ENCODE peak calls at places on chromosomes 16 and 17, in four cellular contexts. One of them, this sample, is unnamed.

GRCh38 chr17:76673729-76674128 is 30.2 kb upstream of the ST6GALNAC1 start:
- DNase-seq in adrenal gland: no peak
- DNase-seq in IMR-90: no peak
- DNase-seq in A673: no peak
- DNase-seq in this sample: no peak

GRCh38 chr17:1649116-1649843 is 386 bp downstream of the RILP start:
- DNase-seq in adrenal gland: peak
- DNase-seq in IMR-90: peak
- DNase-seq in A673: peak
- DNase-seq in this sample: peak

GRCh38 chr17:9187828-9188227 is 166.5 kb downstream of the NTN1 start:
- DNase-seq in A673: no peak
- DNase-seq in adrenal gland: no peak
- DNase-seq in IMR-90: no peak
- DNase-seq in this sample: no peak

GRCh38 chr17:75181608-75182318 is 996 bp downstream of the SUMO2 start:
- DNase-seq in IMR-90: no peak
- DNase-seq in adrenal gland: no peak
- DNase-seq in A673: peak
- DNase-seq in this sample: no peak

GRCh38 chr16:53098526-53099317 is 43.9 kb downstream of the CHD9 start:
- DNase-seq in A673: peak
- DNase-seq in IMR-90: peak
- DNase-seq in adrenal gland: peak
- DNase-seq in this sample: peak

GRCh38 chr16:50627419-50627818 is 53.7 kb downstream of the SNX20 start:
- DNase-seq in A673: peak
- DNase-seq in IMR-90: no peak
- DNase-seq in adrenal gland: no peak
- DNase-seq in this sample: no peak

GRCh38 chr17:74779948-74780400 is 3.8 kb upstream of the NAT9 start:
- DNase-seq in A673: no peak
- DNase-seq in IMR-90: no peak
- DNase-seq in adrenal gland: peak
- DNase-seq in this sample: no peak

GRCh38 chr17:79803997-79804855 is 7.3 kb upstream of the CBX8 start:
- DNase-seq in A673: peak
- DNase-seq in IMR-90: no peak
- DNase-seq in adrenal gland: no peak
- DNase-seq in this sample: no peak

GRCh38 chr16:4344659-4345438 is 6.3 kb downstream of the PAM16 start:
- DNase-seq in A673: no peak
- DNase-seq in adrenal gland: peak
- DNase-seq in IMR-90: peak
- DNase-seq in this sample: no peak

GRCh38 chr17:26809033-26809432 is 484.9 kb upstream of the WSB1 start:
- DNase-seq in adrenal gland: no peak
- DNase-seq in IMR-90: peak
- DNase-seq in A673: no peak
- DNase-seq in this sample: no peak

GRCh38 chr17:79476074-79476473 is 134.8 kb downstream of the RBFOX3 start:
- DNase-seq in IMR-90: no peak
- DNase-seq in A673: no peak
- DNase-seq in adrenal gland: no peak
- DNase-seq in this sample: no peak

GRCh38 chr17:50844117-50844700 is 8.8 kb downstream of the WFIKKN2 start:
- DNase-seq in IMR-90: no peak
- DNase-seq in adrenal gland: no peak
- DNase-seq in A673: no peak
- DNase-seq in this sample: no peak

GRCh38 chr16:20803561-20804214 is 2.6 kb downstream of the ERI2 start:
- DNase-seq in adrenal gland: no peak
- DNase-seq in A673: no peak
- DNase-seq in IMR-90: no peak
- DNase-seq in this sample: no peak

GRCh38 chr17:54903375-54903774 is 2.7 kb downstream of the TOM1L1 start:
- DNase-seq in adrenal gland: peak
- DNase-seq in A673: no peak
- DNase-seq in IMR-90: no peak
- DNase-seq in this sample: no peak

GRCh38 chr16:27214084-27214961 is 11.0 kb downstream of the KDM8 start:
- DNase-seq in A673: no peak
- DNase-seq in IMR-90: no peak
- DNase-seq in adrenal gland: no peak
- DNase-seq in this sample: no peak

GRCh38 chr17:412211-413015 is 59.8 kb upstream of the RPH3AL start:
- DNase-seq in adrenal gland: peak
- DNase-seq in IMR-90: peak
- DNase-seq in A673: peak
- DNase-seq in this sample: no peak

GRCh38 chr16:50585331-50585776 is 37.2 kb downstream of the NKD1 start:
- DNase-seq in A673: no peak
- DNase-seq in IMR-90: no peak
- DNase-seq in adrenal gland: peak
- DNase-seq in this sample: no peak

GRCh38 chr17:6901086-6901485 is 69.6 kb upstream of the TEKT1 start:
- DNase-seq in adrenal gland: no peak
- DNase-seq in A673: no peak
- DNase-seq in IMR-90: no peak
- DNase-seq in this sample: no peak

GRCh38 chr16:27495191-27495590 is 54.5 kb downstream of the GTF3C1 start:
- DNase-seq in A673: no peak
- DNase-seq in IMR-90: peak
- DNase-seq in adrenal gland: no peak
- DNase-seq in this sample: no peak

GRCh38 chr17:81309140-81309858 is 14.2 kb upstream of the SLC38A10 start:
- DNase-seq in A673: no peak
- DNase-seq in adrenal gland: peak
- DNase-seq in IMR-90: peak
- DNase-seq in this sample: no peak

GRCh38 chr17:81306491-81306890 is 11.4 kb upstream of the SLC38A10 start:
- DNase-seq in IMR-90: no peak
- DNase-seq in A673: no peak
- DNase-seq in adrenal gland: no peak
- DNase-seq in this sample: no peak

GRCh38 chr17:81306898-81307510 is 11.9 kb upstream of the SLC38A10 start:
- DNase-seq in IMR-90: no peak
- DNase-seq in A673: no peak
- DNase-seq in adrenal gland: no peak
- DNase-seq in this sample: no peak

GRCh38 chr17:81307636-81308035 is 12.5 kb upstream of the SLC38A10 start:
- DNase-seq in adrenal gland: no peak
- DNase-seq in A673: no peak
- DNase-seq in IMR-90: no peak
- DNase-seq in this sample: no peak

GRCh38 chr17:81308161-81308560 is 13.1 kb upstream of the SLC38A10 start:
- DNase-seq in IMR-90: no peak
- DNase-seq in adrenal gland: no peak
- DNase-seq in A673: no peak
- DNase-seq in this sample: no peak
- H3K4me3 ChIP-seq in IMR-90: no peak
- H3K4me3 ChIP-seq in adrenal gland: no peak
- H3K4me3 ChIP-seq in A673: no peak
- H3K4me3 ChIP-seq in this sample: no peak

DNA sequence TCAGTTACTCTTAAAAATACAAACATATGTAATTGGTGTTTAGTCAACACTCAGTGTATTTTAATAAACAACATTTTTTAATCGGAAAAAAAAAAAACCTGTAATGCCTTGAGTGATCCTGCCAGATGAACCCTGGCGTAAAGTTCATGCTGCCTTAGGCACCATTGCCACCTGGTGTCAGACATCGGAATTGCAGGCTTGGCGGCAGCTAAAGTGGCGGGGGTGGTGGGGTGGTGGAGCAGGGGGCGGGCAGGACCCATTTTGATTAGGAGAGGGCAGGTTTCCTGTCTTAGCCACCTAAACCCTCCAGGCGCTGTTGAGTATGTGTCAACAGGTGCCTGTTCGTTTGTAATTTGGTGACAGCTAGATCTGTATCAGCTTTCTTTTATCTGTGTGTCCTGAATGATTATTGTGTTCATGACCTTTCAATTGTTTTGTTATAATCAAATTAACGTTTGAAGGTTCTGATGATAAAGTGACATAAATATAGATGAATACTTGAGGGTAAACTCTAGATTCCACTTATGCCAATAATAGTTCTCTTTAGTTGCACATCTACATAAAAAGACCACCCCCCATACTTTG is 588.7 kb downstream of the CDH13 start:
- DNase-seq in A673: peak
- DNase-seq in IMR-90: peak
- DNase-seq in adrenal gland: no peak
- DNase-seq in this sample: no peak
- TF ChIP-seq CTCF in A673: peak
- TF ChIP-seq CTCF in IMR-90: peak
- TF ChIP-seq CTCF in adrenal gland: peak
- TF ChIP-seq CTCF in this sample: peak

GRCh38 chr17:34254146-34254545 is 939 bp upstream of the CCL2 start:
- DNase-seq in adrenal gland: no peak
- DNase-seq in A673: no peak
- DNase-seq in IMR-90: peak
- DNase-seq in this sample: no peak

GRCh38 chr17:34255841-34256240 is 756 bp downstream of the CCL2 start:
- DNase-seq in adrenal gland: no peak
- DNase-seq in A673: no peak
- DNase-seq in IMR-90: no peak
- DNase-seq in this sample: no peak

GRCh38 chr17:34254651-34255380 is at the start of gene CCL2:
- DNase-seq in A673: peak
- DNase-seq in adrenal gland: peak
- DNase-seq in IMR-90: peak
- DNase-seq in this sample: no peak

GRCh38 chr17:34257299-34257985 is 2.4 kb downstream of the CCL2 start:
- DNase-seq in IMR-90: peak
- DNase-seq in A673: no peak
- DNase-seq in adrenal gland: no peak
- DNase-seq in this sample: no peak

GRCh38 chr17:34255381-34255732 is 272 bp downstream of the CCL2 start:
- DNase-seq in adrenal gland: no peak
- DNase-seq in IMR-90: no peak
- DNase-seq in A673: no peak
- DNase-seq in this sample: no peak
- H3K4me3 ChIP-seq in adrenal gland: peak
- H3K4me3 ChIP-seq in IMR-90: peak
- H3K4me3 ChIP-seq in A673: peak
- H3K4me3 ChIP-seq in this sample: no peak

GRCh38 chr17:47952181-47953021 is 5.3 kb downstream of the PRR15L start:
- DNase-seq in IMR-90: no peak
- DNase-seq in adrenal gland: no peak
- DNase-seq in A673: no peak
- DNase-seq in this sample: no peak

GRCh38 chr17:47950448-47950847 is 7.2 kb downstream of the PRR15L start:
- DNase-seq in IMR-90: no peak
- DNase-seq in adrenal gland: no peak
- DNase-seq in A673: no peak
- DNase-seq in this sample: no peak

GRCh38 chr17:47956818-47957590 is 679 bp downstream of the PRR15L start:
- DNase-seq in IMR-90: peak
- DNase-seq in adrenal gland: no peak
- DNase-seq in A673: no peak
- DNase-seq in this sample: no peak

GRCh38 chr17:47955497-47956461 is 1.9 kb downstream of the PRR15L start:
- DNase-seq in adrenal gland: no peak
- DNase-seq in IMR-90: no peak
- DNase-seq in A673: no peak
- DNase-seq in this sample: no peak

GRCh38 chr17:47953945-47954344 is 3.7 kb downstream of the PRR15L start:
- DNase-seq in adrenal gland: no peak
- DNase-seq in IMR-90: no peak
- DNase-seq in A673: no peak
- DNase-seq in this sample: no peak
- TF ChIP-seq CTCF in adrenal gland: no peak
- TF ChIP-seq CTCF in IMR-90: peak
- TF ChIP-seq CTCF in A673: no peak
- TF ChIP-seq CTCF in this sample: no peak

DNA sequence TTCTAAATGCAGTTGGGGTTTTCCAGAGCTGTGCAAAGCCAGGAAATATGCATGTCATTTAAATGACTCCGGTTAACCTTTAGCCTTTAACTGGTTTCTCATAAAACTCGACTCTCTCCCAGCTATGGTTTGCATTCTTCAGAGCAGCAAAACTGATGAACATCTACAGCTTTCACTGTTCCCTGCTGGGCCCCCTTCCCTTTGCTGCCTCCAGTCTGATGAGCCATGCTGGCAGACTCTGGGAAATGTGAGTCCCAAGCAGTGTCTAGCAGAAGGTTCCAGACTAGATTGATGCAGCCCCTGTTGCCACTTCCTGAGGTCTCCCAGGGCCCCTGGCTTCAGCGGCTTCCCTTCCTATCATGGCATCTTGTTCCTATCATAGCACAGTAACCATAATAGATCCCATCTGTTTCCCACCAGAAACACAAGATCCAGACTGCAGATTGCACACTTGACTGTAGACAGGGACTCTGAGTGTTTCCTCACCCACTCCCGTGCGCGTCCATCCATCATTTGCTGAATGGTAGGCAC is 135.4 kb downstream of the CLEC16A start:
- DNase-seq in A673: peak
- DNase-seq in adrenal gland: no peak
- DNase-seq in IMR-90: peak
- DNase-seq in this sample: no peak
- H3K4me3 ChIP-seq in A673: no peak
- H3K4me3 ChIP-seq in adrenal gland: no peak
- H3K4me3 ChIP-seq in IMR-90: no peak
- H3K4me3 ChIP-seq in this sample: no peak

This sample was measured in RWPE2.